ENCODE peak calls at places on chromosomes 16 and 17, in five cellular contexts. N is K562, A is GM12878, F is HepG2, Y is H1. C is an unnamed sample.

GRCh38 chr16:49630783-49631182 is 225.1 kb downstream of the ZNF423 start:
- DNase-seq in Y (no peak), F (no peak), A (no peak), N (no peak), C (no peak)

GRCh38 chr16:25024900-25025299 is 9.7 kb upstream of the ARHGAP17 start:
- DNase-seq in F (no peak), N (no peak), A (no peak), Y (no peak), C (no peak)

GRCh38 chr16:81221731-81222130 is 16.8 kb upstream of the BCO1 start:
- DNase-seq in N (no peak), Y (no peak), A (no peak), F (no peak), C (no peak)

GRCh38 chr17:70041575-70041974 is 33.5 kb upstream of the KCNJ16 start:
- DNase-seq in A (no peak), Y (no peak), N (no peak), F (no peak), C (no peak)

GRCh38 chr16:19898924-19899604 is 14.4 kb upstream of the GPRC5B start:
- DNase-seq in Y (no peak), F (peak; percentile 66), N (peak; percentile 60), A (no peak), C (peak; percentile 66)

GRCh38 chr16:28935924-28936783 is 4.4 kb downstream of the CD19 start:
- DNase-seq in N (peak; percentile 99), F (peak; percentile 88), A (no peak), Y (peak; percentile 78), C (peak; percentile 68)

GRCh38 chr17:28710948-28711722 is 553 bp downstream of the PROCA1 start:
- DNase-seq in A (peak; percentile 50), F (peak; percentile 86), Y (peak; percentile 83), N (peak; percentile 98), C (peak; percentile 92)

GRCh38 chr17:44375196-44376017 is 11.8 kb upstream of the FAM171A2 start:
- DNase-seq in A (no peak), Y (no peak), N (no peak), F (no peak), C (no peak)

GRCh38 chr16:10616744-10617640 is 36.6 kb upstream of the EMP2 start:
- DNase-seq in A (no peak), Y (no peak), F (peak; percentile 96), N (no peak), C (peak; percentile 29)

GRCh38 chr16:8310816-8311215 is 279.5 kb downstream of the TMEM114 start:
- DNase-seq in A (no peak), Y (no peak), N (no peak), F (no peak), C (no peak)

GRCh38 chr17:57294075-57294474 is 37.8 kb downstream of the MSI2 start:
- DNase-seq in F (no peak), Y (no peak), N (no peak), A (no peak), C (no peak)

GRCh38 chr16:9192746-9193145 is 101.3 kb downstream of the HAPSTR1 start:
- DNase-seq in N (no peak), A (no peak), Y (peak; percentile 13), F (no peak), C (no peak)

GRCh38 chr16:75340715-75341500 is 89.5 kb upstream of the BCAR1 start:
- DNase-seq in A (no peak), Y (peak; percentile 19), N (no peak), F (no peak), C (no peak)

GRCh38 chr16:88700636-88701482 is 5.3 kb downstream of the RNF166 start:
- DNase-seq in Y (no peak), A (peak; percentile 64), F (peak; percentile 91), N (peak; percentile 86), C (no peak)

GRCh38 chr16:70681382-70682238 is 4.2 kb downstream of the MTSS2 start:
- DNase-seq in F (peak; percentile 92), Y (no peak), N (no peak), A (no peak), C (no peak)

GRCh38 chr16:22932032-22932771 is 118.2 kb downstream of the HS3ST2 start:
- DNase-seq in A (no peak), N (no peak), F (no peak), Y (no peak), C (no peak)

GRCh38 chr16:70520612-70521297 is 2.6 kb downstream of the COG4 start:
- DNase-seq in N (no peak), F (no peak), Y (no peak), A (no peak), C (no peak)

GRCh38 chr16:19213885-19214284 is 45.8 kb downstream of the SYT17 start:
- DNase-seq in N (no peak), Y (no peak), A (no peak), F (peak; percentile 47), C (peak; percentile 33)

GRCh38 chr17:80264048-80264792 is 3.6 kb downstream of the RNF213 start:
- DNase-seq in N (no peak), A (no peak), Y (no peak), F (no peak), C (no peak)

GRCh38 chr17:2853111-2853721 is 57.0 kb downstream of the RAP1GAP2 start:
- DNase-seq in A (no peak), N (peak; percentile 17), F (no peak), Y (no peak), C (peak; percentile 73)

GRCh38 chr16:83552193-83552592 is 255.6 kb upstream of the HSBP1 start:
- DNase-seq in F (no peak), N (no peak), Y (no peak), A (no peak), C (no peak)

GRCh38 chr17:27466376-27466747 is 10.1 kb downstream of the KSR1 start:
- DNase-seq in F (no peak), Y (no peak), N (no peak), A (no peak), C (no peak)

DNA sequence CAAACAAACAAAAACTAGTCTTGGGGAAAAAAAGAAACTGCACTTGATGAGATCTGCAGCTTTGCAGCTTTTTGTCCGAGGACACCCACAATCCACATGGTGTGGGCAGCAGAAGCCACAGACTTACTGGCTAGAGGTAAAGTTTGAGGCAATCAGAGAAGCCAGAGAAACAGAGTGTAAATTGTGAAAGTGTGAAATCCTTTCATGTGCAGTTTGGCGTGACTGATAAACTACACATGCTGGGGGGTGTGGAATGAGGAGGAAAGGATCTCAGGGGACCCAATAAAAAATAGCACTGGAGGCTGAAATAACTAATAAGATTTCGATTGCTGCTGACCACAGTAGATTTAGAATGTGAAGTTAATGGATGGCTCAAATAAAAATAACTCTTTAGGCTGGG is 42.4 kb upstream of the HOXB13 start:
- DNase-seq in N (no peak), F (no peak), Y (no peak), A (peak; percentile 21), C (no peak)
- H3K4me2 ChIP-seq in N (no peak overlapping the region), F (no peak overlapping the region), Y (no peak overlapping the region), A (no peak overlapping the region), C (no peak overlapping the region)

GRCh38 chr17:79036181-79036580 is 12.2 kb downstream of the C1QTNF1 start:
- DNase-seq in N (no peak), Y (no peak), F (no peak), A (no peak), C (no peak)
- H3K27ac ChIP-seq in N (no peak overlapping the region), Y (no peak overlapping the region), F (no peak overlapping the region), A (no peak overlapping the region), C (peak overlapping the region; percentile 80)

GRCh38 chr16:66495440-66495839 is 54.5 kb downstream of the TK2 start:
- DNase-seq in A (no peak), F (no peak), Y (no peak), N (no peak), C (no peak)
- TF ChIP-seq KDM1A in A (no peak), F (no peak), Y (no peak), N (no peak), C (no peak)

DNA sequence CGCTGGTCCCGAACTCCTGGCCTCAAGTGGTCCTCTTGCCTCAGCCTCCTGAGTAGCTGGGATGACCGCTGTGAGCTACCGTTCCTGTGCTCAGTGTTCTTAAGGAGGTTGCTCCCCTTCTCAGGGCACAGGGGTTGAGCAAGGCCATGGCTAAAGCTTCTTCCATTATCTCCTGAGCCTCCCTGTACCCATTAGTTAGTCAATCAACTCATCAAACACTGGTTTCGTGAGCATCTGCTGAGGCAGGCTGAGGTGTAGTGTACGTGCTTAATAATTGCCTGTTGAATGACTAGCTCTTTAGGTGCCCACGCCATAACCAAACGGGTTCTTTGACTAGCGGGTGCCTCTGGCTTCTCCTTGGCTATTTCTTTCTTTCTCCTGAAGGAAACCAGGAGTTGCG is 11.7 kb downstream of the SGCA start:
- DNase-seq in N (no peak), F (no peak), Y (no peak), A (no peak), C (no peak)
- H3K4me2 ChIP-seq in N (no peak overlapping the region), F (peak overlapping the region; percentile 84), Y (peak overlapping the region; percentile 60), A (no peak overlapping the region), C (peak overlapping the region; percentile 71)

GRCh38 chr16:84754353-84754856 is 54.6 kb downstream of the USP10 start:
- DNase-seq in F (peak; percentile 83), N (peak; percentile 78), A (peak; percentile 78), Y (peak; percentile 33), C (peak; percentile 86)

GRCh38 chr16:84753412-84754325 is 53.9 kb downstream of the USP10 start:
- DNase-seq in A (no peak), F (no peak), N (no peak), Y (no peak), C (no peak)

GRCh38 chr16:84751947-84752346 is 52.1 kb downstream of the USP10 start:
- DNase-seq in A (peak; percentile 70), F (no peak), Y (no peak), N (no peak), C (no peak)

GRCh38 chr16:84751241-84751640 is 51.4 kb downstream of the USP10 start:
- DNase-seq in N (no peak), A (no peak), F (no peak), Y (no peak), C (no peak)

DNA sequence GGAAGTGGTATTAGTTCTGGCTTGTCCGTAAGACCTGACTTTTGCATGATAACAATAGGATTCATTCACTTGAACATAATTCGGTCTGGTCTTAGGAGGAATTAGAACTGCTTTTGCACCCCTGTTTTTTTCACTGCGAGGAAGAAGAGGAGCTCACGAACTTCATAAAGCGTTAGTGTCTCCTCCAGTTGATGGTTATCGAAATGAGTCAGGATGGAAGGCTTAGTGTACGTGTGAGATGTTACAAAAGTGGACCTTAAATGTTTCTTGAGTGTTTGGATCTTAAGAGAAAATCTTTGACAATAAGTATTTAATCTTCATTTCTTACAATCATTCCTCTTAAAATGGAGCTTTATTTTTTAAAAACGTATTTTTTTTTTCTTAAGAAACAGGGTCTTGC is 52.8 kb downstream of the USP10 start:
- DNase-seq in A (no peak), Y (no peak), F (no peak), N (no peak), C (no peak)
- H3K27ac ChIP-seq in A (peak overlapping the region; percentile 49), Y (no peak overlapping the region), F (no peak overlapping the region), N (no peak overlapping the region), C (no peak overlapping the region)

GRCh38 chr17:47698749-47699535 is 5.0 kb downstream of the TBKBP1 start:
- DNase-seq in Y (no peak), N (peak; percentile 90), A (no peak), F (no peak), C (peak; percentile 97)
- TF ChIP-seq KDM1A in Y (no peak), N (no peak), A (no peak), F (no peak), C (no peak)